ENCODE peak calls at places on chromosomes 2 and 18, in five cellular contexts. M is H1, J is Peyer's patch, P is IMR-90, S is psoas muscle. U is an unnamed sample. For H3K36me3 and H3K27me3, the result is how much of the 10 kb centered on the place peaks cover.

GRCh38 chr2:68236080-68236734 is 16.1 kb downstream of the PPP3R1 start:
- DNase-seq in M (no peak), J (no peak), P (no peak), S (no peak), U (no peak)

GRCh38 chr2:190221438-190221837 is 98.2 kb downstream of the HIBCH start:
- DNase-seq in M (no peak), J (peak), P (no peak), S (no peak), U (no peak)

GRCh38 chr2:195395351-195395750 is 261.7 kb upstream of the SLC39A10 start:
- DNase-seq in M (no peak), J (no peak), P (peak), S (no peak), U (no peak)

GRCh38 chr2:45497355-45497754 is 113.7 kb downstream of the SRBD1 start:
- DNase-seq in M (no peak), J (no peak), P (peak), S (no peak), U (no peak)

GRCh38 chr18:74373428-74373827 is 57.8 kb downstream of the C18orf63 start:
- DNase-seq in M (no peak), J (no peak), P (no peak), S (no peak), U (no peak)

GRCh38 chr2:195513119-195513518 is 143.9 kb upstream of the SLC39A10 start:
- DNase-seq in M (no peak), J (no peak), P (no peak), S (no peak), U (no peak)

GRCh38 chr2:20453087-20453486 is 6.2 kb downstream of the RHOB start:
- DNase-seq in M (no peak), J (no peak), P (no peak), S (no peak), U (no peak)

GRCh38 chr2:238847841-238848565 is at the start of gene TWIST2:
- DNase-seq in M (no peak), J (peak), P (peak), S (peak), U (peak)

GRCh38 chr2:216109962-216110614 is 940 bp downstream of the XRCC5 start:
- DNase-seq in M (no peak), J (no peak), P (peak), S (no peak), U (no peak)

GRCh38 chr18:7856099-7856498 is 289.0 kb downstream of the PTPRM start:
- DNase-seq in M (no peak), J (no peak), P (peak), S (no peak), U (no peak)

GRCh38 chr2:216292886-216293291 is 79.4 kb downstream of the MARCHF4 start:
- DNase-seq in M (no peak), J (no peak), P (no peak), S (no peak), U (no peak)

GRCh38 chr2:55556809-55557208 is 37.3 kb downstream of the CFAP36 start:
- DNase-seq in M (no peak), J (no peak), P (no peak), S (no peak), U (no peak)

GRCh38 chr2:48313036-48313877 is 216.7 kb upstream of the STON1 start:
- DNase-seq in M (no peak), J (no peak), P (no peak), S (no peak), U (no peak)

GRCh38 chr18:21134895-21135294 is 23.3 kb upstream of the ROCK1 start:
- DNase-seq in M (no peak), J (no peak), P (peak), S (no peak), U (no peak)

GRCh38 chr2:207852791-207853190 is 83.1 kb upstream of the FZD5 start:
- DNase-seq in M (no peak), J (no peak), P (no peak), S (no peak), U (no peak)

GRCh38 chr18:61628085-61628484 is 264.7 kb downstream of the RNF152 start:
- DNase-seq in M (no peak), J (no peak), P (peak), S (no peak), U (no peak)

DNA sequence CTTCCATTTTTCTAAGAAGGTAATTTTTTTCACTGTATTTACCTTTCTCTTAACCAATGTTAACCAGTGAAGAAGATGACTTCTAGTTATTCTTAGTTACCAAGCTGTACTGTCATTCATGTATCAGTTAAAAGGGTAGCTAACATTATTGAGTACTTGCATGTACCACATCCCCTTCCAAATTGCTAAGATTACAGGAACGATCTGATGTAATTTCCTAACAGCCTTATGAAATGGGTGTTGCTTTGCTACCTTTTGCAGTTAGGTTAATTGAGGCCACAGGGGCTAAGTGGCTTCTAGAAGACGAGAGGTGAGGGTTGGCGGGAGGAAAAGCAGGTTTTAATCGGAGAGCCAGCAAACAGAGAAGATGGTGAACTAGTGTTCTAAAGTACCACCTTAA is 1.8 kb upstream of the SULT6B1 start:
- DNase-seq in M (no peak), J (no peak), P (no peak), S (no peak), U (no peak)
- H3K4me3 ChIP-seq in M (no peak), J (no peak), P (no peak), S (no peak), U (no peak)

GRCh38 chr18:51425889-51426288 is 228.4 kb upstream of the MEX3C start:
- DNase-seq in M (no peak), J (no peak), P (no peak), S (peak), U (no peak)
- H3K36me3 ChIP-seq in M (under half), J (under half), P (under half), S (under half), U (under half)

DNA sequence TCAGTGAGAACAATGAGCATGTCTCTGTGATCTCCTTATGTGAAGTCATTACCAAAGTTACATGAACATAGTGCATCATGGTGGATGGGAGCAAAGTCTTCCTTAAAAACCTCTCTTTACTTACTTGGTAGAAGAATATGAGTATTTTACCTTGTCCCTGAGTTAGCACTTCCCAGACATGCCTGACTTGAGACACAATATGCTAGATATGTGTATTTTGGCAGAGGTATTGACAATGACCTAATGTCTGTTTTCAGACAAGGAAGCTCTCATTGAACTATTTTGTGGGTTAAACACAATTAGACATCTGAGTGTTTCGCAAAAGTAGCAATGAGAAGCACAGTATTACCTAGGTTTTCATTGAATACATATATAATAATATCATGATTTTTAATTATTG is 99.1 kb upstream of the MC4R start:
- DNase-seq in M (no peak), J (no peak), P (no peak), S (no peak), U (no peak)
- H3K27me3 ChIP-seq in M (under half), J (under half), P (under half), S (under half), U (under half)

DNA sequence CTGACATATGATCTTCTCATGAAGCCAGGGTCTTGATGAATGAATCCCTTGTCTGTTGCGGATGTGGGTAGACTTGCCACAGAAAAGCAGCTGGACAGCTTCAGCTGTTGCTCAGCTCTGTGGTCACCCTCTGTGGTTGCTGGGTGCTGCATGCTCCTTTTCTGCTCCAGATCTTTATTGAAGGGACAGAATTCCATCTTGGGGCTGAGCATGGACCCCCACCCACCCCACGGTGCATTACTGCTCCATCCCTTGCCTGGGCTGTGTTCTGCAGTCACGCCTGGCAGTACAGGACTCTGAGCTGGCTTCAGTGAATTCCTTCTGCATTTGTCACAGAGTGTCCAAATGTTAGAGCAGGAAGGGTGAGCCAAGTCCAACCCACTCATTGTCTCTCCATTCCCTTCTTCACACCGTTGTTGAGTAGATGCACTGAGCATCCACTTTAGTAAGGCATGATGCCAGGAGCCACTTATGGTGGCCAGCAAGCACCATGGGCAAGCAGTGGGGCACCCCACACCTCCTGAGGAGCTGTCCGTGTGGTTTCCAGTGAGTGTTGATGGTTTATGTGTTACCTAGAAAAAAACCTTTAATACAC is 14.5 kb upstream of the ITGB6 start:
- DNase-seq in M (no peak), J (no peak), P (peak), S (peak), U (no peak)
- H3K4me3 ChIP-seq in M (no peak), J (no peak), P (no peak), S (no peak), U (no peak)

GRCh38 chr2:151417650-151418049 is 7.9 kb downstream of the RIF1 start:
- DNase-seq in M (no peak), J (no peak), P (no peak), S (no peak), U (no peak)
- H3K36me3 ChIP-seq in M (half or more), J (half or more), P (under half), S (half or more), U (under half)

DNA sequence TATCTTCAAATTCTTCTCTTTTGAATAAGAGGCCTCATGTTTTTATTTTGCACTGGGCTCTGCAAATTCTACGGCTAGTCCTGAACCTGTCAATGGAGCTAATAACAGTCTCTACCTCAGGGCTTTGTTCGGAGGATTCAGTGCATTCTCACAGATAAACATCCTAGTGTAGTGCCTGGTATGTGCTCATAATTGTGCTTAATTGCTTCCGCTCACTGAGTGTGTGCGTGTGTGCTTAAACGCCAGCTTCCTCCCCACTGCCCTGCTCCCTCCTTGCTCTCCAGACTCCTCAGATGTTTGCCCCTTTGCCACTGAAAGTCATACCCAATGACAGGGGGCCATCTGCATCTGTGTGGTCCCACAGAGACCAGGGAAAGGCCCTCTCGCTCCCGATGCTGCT is 6.7 kb downstream of the GYPC start:
- DNase-seq in M (no peak), J (no peak), P (no peak), S (no peak), U (no peak)
- H3K27me3 ChIP-seq in M (under half), J (under half), P (under half), S (under half), U (under half)

GRCh38 chr2:218221015-218221414 is 4.0 kb downstream of the ARPC2 start:
- DNase-seq in M (no peak), J (no peak), P (no peak), S (no peak), U (no peak)

GRCh38 chr2:218226903-218227302 is 9.9 kb downstream of the ARPC2 start:
- DNase-seq in M (no peak), J (no peak), P (no peak), S (no peak), U (no peak)

GRCh38 chr2:218219934-218220333 is 2.9 kb downstream of the ARPC2 start:
- DNase-seq in M (no peak), J (no peak), P (no peak), S (no peak), U (no peak)

GRCh38 chr2:218224206-218224605 is 7.2 kb downstream of the ARPC2 start:
- DNase-seq in M (no peak), J (no peak), P (peak), S (no peak), U (no peak)

GRCh38 chr2:218223046-218223445 is 6.1 kb downstream of the ARPC2 start:
- DNase-seq in M (no peak), J (no peak), P (peak), S (no peak), U (no peak)
- H3K4me3 ChIP-seq in M (no peak), J (no peak), P (no peak), S (no peak), U (no peak)

GRCh38 chr2:186496401-186496800 is 10.3 kb downstream of the ZC3H15 start:
- DNase-seq in M (no peak), J (no peak), P (no peak), S (no peak), U (no peak)

GRCh38 chr2:186497928-186498327 is 11.9 kb downstream of the ZC3H15 start:
- DNase-seq in M (no peak), J (no peak), P (no peak), S (no peak), U (no peak)

GRCh38 chr2:186503827-186504606 is 18.0 kb downstream of the ZC3H15 start:
- DNase-seq in M (no peak), J (no peak), P (peak), S (no peak), U (no peak)

GRCh38 chr2:186493564-186494085 is 7.6 kb downstream of the ZC3H15 start:
- DNase-seq in M (no peak), J (no peak), P (no peak), S (no peak), U (no peak)

DNA sequence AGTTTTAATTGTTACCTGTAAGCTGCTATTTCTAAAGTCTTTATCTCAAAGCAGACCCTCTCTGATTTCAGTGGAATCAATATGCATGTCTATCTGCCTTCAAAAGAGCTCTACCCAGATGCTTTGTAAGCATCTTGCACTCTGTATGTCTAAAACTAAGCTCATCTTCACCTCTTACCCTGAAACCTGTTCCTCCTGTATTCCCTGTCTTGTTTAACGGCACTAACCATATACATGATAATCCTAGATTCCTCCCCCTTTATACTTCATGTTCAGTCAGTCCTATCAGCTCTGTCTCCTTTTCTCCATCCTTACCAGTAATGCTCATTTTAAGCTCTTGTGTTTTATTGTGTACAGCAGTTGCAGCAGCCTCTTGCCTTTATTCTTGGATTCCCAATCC is 12.8 kb downstream of the ZC3H15 start:
- DNase-seq in M (no peak), J (no peak), P (no peak), S (no peak), U (no peak)
- H3K36me3 ChIP-seq in M (under half), J (half or more), P (under half), S (half or more), U (under half)

DNA sequence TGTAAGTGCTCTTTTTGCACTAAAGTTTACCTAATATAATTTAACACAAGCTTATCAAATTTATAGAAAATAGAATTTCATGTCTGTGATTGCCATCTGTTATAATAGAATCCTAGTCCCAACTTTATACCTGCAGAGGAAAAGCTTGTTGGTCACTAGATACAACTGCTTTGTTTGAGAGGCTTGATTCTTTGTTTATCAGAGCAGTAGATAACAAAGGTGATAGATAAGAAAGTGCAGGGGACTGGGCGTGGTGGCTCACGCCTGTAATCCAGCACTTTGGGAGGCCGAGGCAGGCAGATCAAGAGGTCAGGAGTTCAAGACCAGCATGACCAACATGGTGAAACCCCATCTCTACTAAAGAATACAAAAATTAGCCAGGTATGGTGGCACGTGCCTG is 528.0 kb downstream of the STK39 start:
- DNase-seq in M (no peak), J (no peak), P (no peak), S (no peak), U (no peak)
- H3K27me3 ChIP-seq in M (under half), J (under half), P (under half), S (under half), U (under half)

GRCh38 chr18:54148678-54149077 is 75.8 kb downstream of the MBD2 start:
- DNase-seq in M (no peak), J (no peak), P (no peak), S (no peak), U (no peak)
- H3K4me3 ChIP-seq in M (no peak), J (no peak), P (no peak), S (no peak), U (no peak)